ENCODE peak calls at places on chromosomes 13 and 19, in seven cellular contexts. O, S, Y, F, T, H and U are unnamed samples.

GRCh38 chr13:113573065-113573464 is 11.5 kb upstream of the TFDP1 start:
- DNase-seq in H (no peak), O (no peak), T (no peak), S (no peak), F (no peak), Y (no peak), U (no peak)

GRCh38 chr13:49627831-49628652 is at the start of gene ARL11:
- DNase-seq in F (no peak), S (no peak), Y (peak), H (no peak), T (peak), O (no peak), U (no peak)

GRCh38 chr19:15114153-15114540 is 6.9 kb downstream of the SYDE1 start:
- DNase-seq in T (no peak), H (peak), Y (no peak), O (peak), S (no peak), F (no peak), U (no peak)

GRCh38 chr13:72643339-72643989 is 84.0 kb downstream of the MZT1 start:
- DNase-seq in O (peak), T (peak), Y (no peak), F (peak), H (peak), S (no peak), U (peak)

GRCh38 chr13:94993608-94994007 is 281.3 kb upstream of the SOX21 start:
- DNase-seq in O (peak), T (no peak), Y (no peak), F (no peak), H (peak), S (no peak), U (no peak)

GRCh38 chr19:4186087-4186993 is 3.9 kb downstream of the ANKRD24 start:
- DNase-seq in Y (peak), S (no peak), O (peak), H (peak), T (peak), F (peak), U (no peak)

GRCh38 chr19:10501971-10502523 is 1.1 kb downstream of the KEAP1 start:
- DNase-seq in O (no peak), H (peak), S (no peak), T (peak), Y (no peak), F (peak), U (no peak)

GRCh38 chr19:5035817-5036732 is 67.2 kb downstream of the KDM4B start:
- DNase-seq in T (no peak), F (no peak), O (no peak), H (no peak), Y (no peak), S (no peak), U (no peak)

GRCh38 chr19:34224996-34225658 is 29.2 kb upstream of the GARRE1 start:
- DNase-seq in T (no peak), Y (no peak), O (peak), F (no peak), S (no peak), H (peak), U (no peak)

GRCh38 chr13:113917523-113918371 is 53.9 kb upstream of the GAS6 start:
- DNase-seq in Y (no peak), O (no peak), F (no peak), H (no peak), T (no peak), S (no peak), U (no peak)

GRCh38 chr19:21143846-21144245 is 2.0 kb downstream of the ZNF431 start:
- DNase-seq in T (no peak), S (no peak), F (no peak), H (no peak), Y (no peak), O (peak), U (no peak)

GRCh38 chr13:33286143-33286542 is 588 bp upstream of the STARD13 start:
- DNase-seq in H (peak), T (peak), O (no peak), S (no peak), Y (no peak), F (no peak), U (no peak)

GRCh38 chr19:42561512-42561911 is 33.2 kb downstream of the CEACAM8 start:
- DNase-seq in H (no peak), O (no peak), S (no peak), F (no peak), Y (no peak), T (no peak), U (no peak)
- TF ChIP-seq CTCF in H (no peak), O (no peak), S (no peak), F (no peak), Y (no peak), T (no peak), U (no peak)

DNA sequence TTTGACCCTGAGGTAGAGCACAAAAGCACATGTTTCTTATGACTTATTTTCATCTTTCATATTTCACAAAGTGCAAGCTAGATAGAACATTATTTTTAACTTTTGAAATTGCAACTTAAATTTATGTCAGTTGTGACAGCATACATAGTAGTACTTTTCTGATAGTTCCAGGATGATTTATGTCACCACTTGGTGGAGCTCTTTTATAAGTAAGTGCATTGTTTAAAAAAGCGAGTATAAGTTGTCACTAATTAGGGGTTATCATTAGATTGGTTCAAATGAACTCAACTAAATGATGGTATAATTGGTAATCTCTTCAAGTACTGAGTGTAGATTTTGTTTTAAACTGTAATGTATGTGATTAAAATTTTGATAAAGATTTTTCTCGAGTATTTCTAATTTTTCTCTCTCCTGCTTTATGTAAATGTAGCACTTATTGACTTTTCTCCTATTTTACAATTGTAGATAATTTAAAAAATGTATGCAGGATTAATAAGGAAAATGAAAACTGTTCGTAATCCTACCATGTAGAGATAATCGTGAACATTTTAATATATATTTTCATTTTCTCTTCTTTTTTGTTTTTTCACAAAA is 31.1 kb downstream of the RB1 start:
- DNase-seq in O (peak), Y (no peak), S (no peak), F (peak), T (no peak), H (peak), U (peak)
- TF ChIP-seq CTCF in O (peak), Y (peak), S (peak), F (peak), T (peak), H (peak), U (peak)

GRCh38 chr19:47226426-47227346 is 4.3 kb downstream of the BBC3 start:
- DNase-seq in Y (no peak), T (peak), S (no peak), H (peak), F (peak), O (peak), U (no peak)

GRCh38 chr19:47227347-47228167 is 3.4 kb downstream of the BBC3 start:
- DNase-seq in S (peak), H (peak), O (peak), F (peak), Y (no peak), T (peak), U (peak)

GRCh38 chr19:47228937-47229673 is 1.9 kb downstream of the BBC3 start:
- DNase-seq in T (peak), H (no peak), F (peak), S (no peak), Y (no peak), O (peak), U (no peak)

GRCh38 chr19:47228168-47228936 is 2.6 kb downstream of the BBC3 start:
- DNase-seq in T (peak), H (no peak), Y (peak), O (no peak), S (no peak), F (peak), U (no peak)

DNA sequence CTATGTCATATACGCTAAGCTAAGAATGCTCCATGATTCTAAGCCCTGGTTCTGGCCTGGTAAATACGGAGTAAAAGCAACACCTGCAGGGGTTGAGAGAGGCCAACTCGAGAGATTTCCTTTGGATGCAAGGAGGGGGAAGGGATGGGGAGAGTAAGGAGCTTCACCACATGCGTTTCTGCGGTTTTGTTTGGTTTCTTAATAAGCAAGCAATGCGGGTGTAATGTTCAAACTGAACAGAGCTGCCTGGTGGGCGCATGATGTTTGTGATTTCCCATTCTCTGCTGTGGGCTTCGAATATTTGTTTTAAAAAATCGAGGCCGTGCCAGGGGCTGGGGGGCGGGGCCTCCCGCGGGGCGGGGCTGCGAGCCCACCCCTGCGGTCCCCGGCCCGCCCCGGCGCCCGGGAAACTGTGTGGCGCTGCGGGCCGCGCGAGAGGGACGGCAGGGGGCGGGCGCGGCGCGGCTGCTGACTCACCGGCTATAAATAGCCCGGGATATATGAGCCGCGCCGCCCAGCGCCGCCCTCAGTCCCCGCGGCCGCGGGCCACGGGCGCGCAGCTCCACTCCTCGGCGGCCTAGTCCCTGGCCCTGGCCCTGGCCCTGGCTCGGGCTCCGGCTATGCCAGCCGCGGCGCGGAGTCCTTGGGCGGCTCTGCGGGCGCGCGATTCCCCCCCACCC is 5.1 kb downstream of the BBC3 start:
- DNase-seq in Y (peak), S (no peak), F (peak), O (peak), T (peak), H (peak), U (no peak)
- TF ChIP-seq CTCF in Y (peak), S (no peak), F (peak), O (no peak), T (peak), H (peak), U (no peak)

DNA sequence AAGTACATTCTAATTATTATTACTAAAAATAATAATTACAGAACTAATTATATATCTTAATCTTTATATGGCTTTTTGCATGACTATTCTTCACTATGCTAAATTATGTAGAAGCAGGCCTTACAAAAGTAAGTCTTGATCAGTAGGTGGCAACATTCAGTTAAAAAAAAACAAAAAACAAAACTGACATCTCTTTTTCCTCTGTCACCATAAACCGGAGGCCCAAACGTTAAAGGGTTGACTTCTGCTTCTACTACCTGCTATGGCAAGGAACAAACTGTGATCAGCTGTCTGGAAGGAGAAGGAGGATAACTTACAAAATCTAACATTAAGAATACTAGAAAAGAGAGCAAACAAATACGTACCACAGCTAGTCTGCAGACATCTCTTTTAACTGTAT is 1525.6 kb downstream of the SLITRK1 start:
- DNase-seq in T (no peak), F (peak), S (no peak), Y (no peak), O (no peak), H (peak), U (no peak)
- TF ChIP-seq CTCF in T (no peak), F (no peak), S (no peak), Y (no peak), O (no peak), H (peak), U (no peak)

GRCh38 chr19:1606138-1606651 is 933 bp upstream of the UQCR11 start:
- DNase-seq in H (no peak), O (no peak), F (no peak), S (no peak), Y (no peak), T (no peak), U (no peak)
- TF ChIP-seq CTCF in H (no peak), O (no peak), F (no peak), S (no peak), Y (no peak), T (no peak), U (no peak)

GRCh38 chr19:33062902-33063301 is 1.8 kb downstream of the RHPN2 start:
- DNase-seq in Y (no peak), T (no peak), F (no peak), O (no peak), H (no peak), S (no peak), U (no peak)

GRCh38 chr19:33064778-33065550 is at the start of gene RHPN2:
- DNase-seq in Y (no peak), S (no peak), O (no peak), H (peak), T (no peak), F (peak), U (no peak)

GRCh38 chr19:33063356-33064116 is 1.2 kb downstream of the RHPN2 start:
- DNase-seq in T (no peak), O (no peak), Y (no peak), H (peak), S (no peak), F (peak), U (no peak)

GRCh38 chr19:33066543-33066942 is 1.9 kb upstream of the RHPN2 start:
- DNase-seq in H (no peak), S (no peak), F (no peak), T (no peak), Y (no peak), O (no peak), U (no peak)

GRCh38 chr19:33064117-33064777 is 441 bp downstream of the RHPN2 start:
- DNase-seq in T (no peak), S (no peak), F (peak), Y (no peak), H (peak), O (no peak), U (no peak)
- TF ChIP-seq CTCF in T (no peak), S (no peak), F (no peak), Y (no peak), H (no peak), O (no peak), U (no peak)

GRCh38 chr19:44753932-44754742 is 5.6 kb downstream of the BCL3 start:
- DNase-seq in S (no peak), O (peak), H (peak), Y (peak), T (peak), F (peak), U (peak)
- TF ChIP-seq CTCF in S (no peak), O (no peak), H (peak), Y (no peak), T (no peak), F (no peak), U (no peak)

DNA sequence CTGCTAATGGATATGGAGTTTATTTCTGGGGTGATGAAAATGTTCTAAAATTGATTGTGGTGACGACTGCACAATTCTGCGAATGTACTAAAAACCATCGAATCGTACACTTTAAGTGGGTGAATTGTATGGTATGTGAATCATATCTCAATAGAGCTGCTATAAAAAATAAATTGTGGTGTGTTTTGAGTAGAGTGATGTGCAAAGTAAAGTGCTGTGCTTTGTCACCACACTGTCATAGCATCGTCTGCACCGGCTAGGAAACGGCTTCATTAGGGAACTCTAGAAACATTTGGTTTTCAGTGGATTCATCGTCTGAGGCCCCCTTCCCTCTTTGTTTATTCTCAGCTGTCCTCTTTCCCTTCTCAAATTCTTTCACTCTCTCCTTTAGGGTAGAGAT is 239.7 kb downstream of the DCLK1 start:
- DNase-seq in O (no peak), F (no peak), S (no peak), T (no peak), Y (no peak), H (no peak), U (no peak)
- TF ChIP-seq CTCF in O (no peak), F (no peak), S (no peak), T (no peak), Y (no peak), H (no peak), U (no peak)